ENCODE peak calls at places on chromosomes 4 and X, in five cellular contexts. J is mesothelial cell of epicardium; W is lung; U is IMR-90; H is activated T-helper 1 cell treated with anti-CD3 and anti-CD28 coated beads, Interleukin-12 subunit alpha, Interleukin-12 subunit beta, Interleukin-2, Interleukin-4 antibody, amounts not matched to agents 30 ng/mL and 10 ng/mL and 1 ng/mL, durations not matched to agents 14 hours and 24 hours and 36 hours. G is an unnamed sample.
A peak's percentile ranks its signal among the peaks of the same experiment; 100 is the strongest.

GRCh38 chr4:75800972-75801371 is 76.6 kb downstream of the USO1 start:
- DNase-seq in J (no peak), H (no peak), W (no peak), U (peak; percentile 56), G (no peak)

GRCh38 chr4:19399001-19399400 is 852.7 kb upstream of the SLIT2 start:
- DNase-seq in J (no peak), W (no peak), H (no peak), U (peak; percentile 68), G (no peak)

GRCh38 chrX:150857453-150857852 is 41.0 kb downstream of the CD99L2 start:
- DNase-seq in J (no peak), U (no peak), H (no peak), W (no peak), G (no peak)

GRCh38 chrX:22134681-22135080 is 102.6 kb downstream of the PHEX start:
- DNase-seq in W (no peak), J (no peak), U (peak; percentile 86), H (no peak), G (no peak)

GRCh38 chr4:73729534-73730165 is 10.7 kb upstream of the CXCL8 start:
- DNase-seq in H (no peak), J (peak; percentile 46), U (peak; percentile 92), W (peak; percentile 57), G (peak; percentile 42)

GRCh38 chr4:38088321-38088720 is 128.1 kb downstream of the PTTG2 start:
- DNase-seq in U (no peak), H (no peak), J (no peak), W (no peak), G (no peak)

GRCh38 chr4:4995103-4995761 is 24.0 kb downstream of the CYTL1 start:
- DNase-seq in J (peak; percentile 70), H (peak; percentile 9), U (peak; percentile 58), W (peak; percentile 63), G (peak; percentile 39)

GRCh38 chrX:25389276-25389675 is 373.5 kb upstream of the ARX start:
- DNase-seq in H (no peak), U (no peak), W (no peak), J (no peak), G (no peak)

GRCh38 chr4:156779046-156779445 is 192.6 kb downstream of the PDGFC start:
- DNase-seq in U (peak; percentile 59), W (no peak), H (no peak), J (no peak), G (no peak)

GRCh38 chrX:153728951-153729631 is 4.4 kb downstream of the ABCD1 start:
- DNase-seq in H (no peak), J (no peak), U (no peak), W (no peak), G (no peak)

GRCh38 chr4:5110901-5111300 is 59.6 kb downstream of the STK32B start:
- DNase-seq in U (no peak), W (no peak), J (no peak), H (no peak), G (no peak)

GRCh38 chrX:46681849-46682248 is 77.1 kb downstream of the SLC9A7 start:
- DNase-seq in W (no peak), H (no peak), U (peak; percentile 40), J (no peak), G (no peak)

GRCh38 chr4:108172231-108172779 is 3.6 kb upstream of the LEF1 start:
- DNase-seq in H (no peak), W (no peak), J (peak; percentile 66), U (no peak), G (no peak)

GRCh38 chrX:13131511-13132137 is 87.2 kb upstream of the FAM9C start:
- DNase-seq in W (no peak), J (no peak), H (peak; percentile 6), U (no peak), G (peak; percentile 39)

GRCh38 chrX:115579786-115580294 is 18.9 kb downstream of the PLS3 start:
- DNase-seq in W (no peak), U (no peak), J (no peak), H (no peak), G (no peak)

GRCh38 chr4:98260047-98260578 is 1.1 kb upstream of the RAP1GDS1 start:
- DNase-seq in J (peak; percentile 58), U (peak; percentile 10), H (no peak), W (peak; percentile 50), G (peak; percentile 47)

GRCh38 chr4:8332038-8332857 is 62.7 kb downstream of the HTRA3 start:
- DNase-seq in U (no peak), H (no peak), W (no peak), J (peak; percentile 26), G (no peak)

GRCh38 chr4:54333657-54334056 is 104.6 kb downstream of the PDGFRA start:
- DNase-seq in W (no peak), J (no peak), U (no peak), H (no peak), G (peak; percentile 82)